ENCODE peak calls at places on chromosomes 6 and 20, in four cellular contexts. K is NCI-H2081; B is activated CD4-positive, alpha-beta T cell treated with anti-CD3 and anti-CD28 coated beads, Interleukin-2, amount 50 U/mL, for 48 hours; O is thoracic aorta. D is an unnamed sample.
A peak's percentile ranks its signal among the peaks of the same experiment; 100 is the strongest.

GRCh38 chr20:32050324-32050723 is 1.7 kb upstream of the HCK start:
- DNase-seq in B (no peak), O (no peak), K (no peak), D (no peak)

GRCh38 chr6:47669684-47670515 is 28.5 kb upstream of the ADGRF4 start:
- DNase-seq in O (no peak), B (no peak), K (no peak), D (no peak)

GRCh38 chr20:32509639-32510066 is 75.5 kb downstream of the NOL4L start:
- DNase-seq in B (peak; percentile 52), O (no peak), K (peak; percentile 17), D (peak; percentile 78)

GRCh38 chr20:45406260-45407066 is 1.6 kb upstream of the DBNDD2 start:
- DNase-seq in B (peak; percentile 54), K (peak; percentile 49), O (no peak), D (peak; percentile 85)

GRCh38 chr6:98932424-98932823 is 15.3 kb downstream of the FBXL4 start:
- DNase-seq in B (no peak), K (no peak), O (no peak), D (no peak)

GRCh38 chr6:25863360-25863759 is 10.7 kb downstream of the SLC17A3 start:
- DNase-seq in B (no peak), O (no peak), K (no peak), D (no peak)

GRCh38 chr6:158621694-158622544 is 22.6 kb downstream of the DYNLT1 start:
- DNase-seq in B (no peak), K (no peak), O (no peak), D (no peak)

GRCh38 chr6:31383149-31383548 is 20.2 kb upstream of the MICA start:
- DNase-seq in K (no peak), O (no peak), B (no peak), D (no peak)

GRCh38 chr6:36757206-36757605 is 59.6 kb downstream of the RAB44 start:
- DNase-seq in B (peak; percentile 37), K (no peak), O (no peak), D (no peak)

GRCh38 chr6:139990287-139990686 is 615.8 kb upstream of the CITED2 start:
- DNase-seq in K (no peak), B (no peak), O (no peak), D (no peak)

GRCh38 chr6:11218827-11219826 is 13.3 kb downstream of the NEDD9 start:
- DNase-seq in K (no peak), O (no peak), B (peak; percentile 21), D (no peak)

GRCh38 chr20:8875586-8875985 is 193.3 kb upstream of the PLCB4 start:
- DNase-seq in O (no peak), K (no peak), B (no peak), D (no peak)

GRCh38 chr6:112468359-112468758 is 121.2 kb downstream of the RFPL4B start:
- DNase-seq in B (no peak), O (no peak), K (no peak), D (no peak)

GRCh38 chr6:170102038-170102437 is 188.8 kb downstream of the DLL1 start:
- DNase-seq in B (no peak), O (no peak), K (no peak), D (no peak)

GRCh38 chr6:37587776-37588744 is 88.4 kb upstream of the CCDC167 start:
- DNase-seq in B (no peak), K (no peak), O (no peak), D (no peak)